ENCODE peak calls at places on chromosomes 6 and 20, in six cellular contexts. B is RWPE1, Y is neural crest cell, X is WTC11, H is choroid plexus epithelial cell, Z is foreskin fibroblast. D is an unnamed sample.

GRCh38 chr6:137749595-137750215 is 117.4 kb upstream of the TNFAIP3 start:
- DNase-seq in B (no peak), Y (no peak), X (no peak), H (no peak), Z (peak), D (no peak)

GRCh38 chr6:15623282-15624116 is 39.3 kb downstream of the DTNBP1 start:
- DNase-seq in B (peak), Y (no peak), X (no peak), H (peak), Z (peak), D (no peak)

GRCh38 chr6:147298461-147298860 is 94.2 kb downstream of the STXBP5 start:
- DNase-seq in B (no peak), Y (no peak), X (no peak), H (no peak), Z (peak), D (no peak)

GRCh38 chr6:47034421-47034820 is 7.7 kb downstream of the ADGRF1 start:
- DNase-seq in B (no peak), Y (no peak), X (no peak), H (peak), Z (peak), D (no peak)

GRCh38 chr6:44049163-44049988 is 77.9 kb downstream of the MRPL14 start:
- DNase-seq in B (no peak), Y (no peak), X (no peak), H (no peak), Z (peak), D (no peak)

GRCh38 chr20:20413801-20414200 is 45.9 kb downstream of the INSM1 start:
- DNase-seq in B (no peak), Y (no peak), X (no peak), H (no peak), Z (no peak), D (no peak)

GRCh38 chr6:133352046-133352445 is 110.9 kb downstream of the EYA4 start:
- DNase-seq in B (no peak), Y (no peak), X (no peak), H (no peak), Z (no peak), D (no peak)

GRCh38 chr6:157145656-157146285 is 177.5 kb downstream of the TMEM242 start:
- DNase-seq in B (no peak), Y (no peak), X (no peak), H (peak), Z (peak), D (no peak)

GRCh38 chr20:39880890-39881289 is 808.1 kb downstream of the MAFB start:
- DNase-seq in B (peak), Y (no peak), X (no peak), H (peak), Z (peak), D (no peak)

GRCh38 chr6:119161450-119161849 is 83.0 kb upstream of the FAM184A start:
- DNase-seq in B (no peak), Y (no peak), X (no peak), H (no peak), Z (no peak), D (no peak)

GRCh38 chr20:40101479-40102032 is 587.5 kb downstream of the MAFB start:
- DNase-seq in B (no peak), Y (no peak), X (no peak), H (no peak), Z (no peak), D (no peak)

GRCh38 chr6:92125681-92126080 is 1293.7 kb downstream of the EPHA7 start:
- DNase-seq in B (no peak), Y (no peak), X (no peak), H (no peak), Z (no peak), D (no peak)

GRCh38 chr6:15538106-15538505 is 124.7 kb downstream of the DTNBP1 start:
- DNase-seq in B (no peak), Y (no peak), X (no peak), H (no peak), Z (no peak), D (no peak)

GRCh38 chr6:89999154-89999553 is 104.9 kb downstream of the GJA10 start:
- DNase-seq in B (peak), Y (no peak), X (no peak), H (no peak), Z (no peak), D (no peak)

GRCh38 chr6:147738516-147739187 is 230.2 kb downstream of the SAMD5 start:
- DNase-seq in B (no peak), Y (no peak), X (no peak), H (peak), Z (no peak), D (no peak)

GRCh38 chr6:112443666-112444065 is 96.5 kb downstream of the RFPL4B start:
- DNase-seq in B (no peak), Y (no peak), X (no peak), H (peak), Z (peak), D (no peak)

GRCh38 chr20:53216856-53217576 is 244.9 kb downstream of the TSHZ2 start:
- DNase-seq in B (peak), Y (peak), X (peak), H (peak), Z (peak), D (peak)

GRCh38 chr20:63202811-63203526 is 13.0 kb downstream of the YTHDF1 start:
- DNase-seq in B (no peak), Y (no peak), X (no peak), H (no peak), Z (no peak), D (peak)

GRCh38 chr20:32477594-32478512 is 107.3 kb downstream of the NOL4L start:
- DNase-seq in B (no peak), Y (no peak), X (no peak), H (no peak), Z (peak), D (no peak)

GRCh38 chr20:32326507-32326851 is 31.7 kb upstream of the ASXL1 start:
- DNase-seq in B (no peak), Y (no peak), X (no peak), H (peak), Z (no peak), D (no peak)

GRCh38 chr6:98054453-98054852 is 771.4 kb upstream of the MMS22L start:
- DNase-seq in B (no peak), Y (no peak), X (no peak), H (peak), Z (no peak), D (no peak)

DNA sequence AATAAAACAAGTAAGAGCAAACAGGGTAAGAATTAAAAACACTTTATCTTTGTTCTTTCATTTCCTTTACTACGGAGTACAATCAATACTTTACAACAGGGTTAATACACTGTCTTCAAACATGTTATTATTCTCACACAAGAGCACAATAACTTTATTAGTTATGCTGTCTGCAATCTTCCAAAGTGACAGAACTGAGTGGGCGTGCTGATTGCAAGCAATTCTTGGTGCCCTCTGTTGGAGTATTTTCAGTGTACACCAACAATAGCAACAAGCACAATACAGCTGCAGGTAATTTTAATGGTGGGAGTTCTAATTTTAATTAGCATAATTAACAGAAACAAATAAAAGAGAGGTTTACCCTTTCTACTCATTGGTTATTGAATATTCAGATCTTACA is 33.9 kb upstream of the PTPRK start:
- DNase-seq in B (no peak), Y (no peak), X (no peak), H (peak), Z (peak), D (no peak)
- TF ChIP-seq CTCF in B (no peak), Y (peak), X (no peak), H (peak), Z (peak), D (peak)

DNA sequence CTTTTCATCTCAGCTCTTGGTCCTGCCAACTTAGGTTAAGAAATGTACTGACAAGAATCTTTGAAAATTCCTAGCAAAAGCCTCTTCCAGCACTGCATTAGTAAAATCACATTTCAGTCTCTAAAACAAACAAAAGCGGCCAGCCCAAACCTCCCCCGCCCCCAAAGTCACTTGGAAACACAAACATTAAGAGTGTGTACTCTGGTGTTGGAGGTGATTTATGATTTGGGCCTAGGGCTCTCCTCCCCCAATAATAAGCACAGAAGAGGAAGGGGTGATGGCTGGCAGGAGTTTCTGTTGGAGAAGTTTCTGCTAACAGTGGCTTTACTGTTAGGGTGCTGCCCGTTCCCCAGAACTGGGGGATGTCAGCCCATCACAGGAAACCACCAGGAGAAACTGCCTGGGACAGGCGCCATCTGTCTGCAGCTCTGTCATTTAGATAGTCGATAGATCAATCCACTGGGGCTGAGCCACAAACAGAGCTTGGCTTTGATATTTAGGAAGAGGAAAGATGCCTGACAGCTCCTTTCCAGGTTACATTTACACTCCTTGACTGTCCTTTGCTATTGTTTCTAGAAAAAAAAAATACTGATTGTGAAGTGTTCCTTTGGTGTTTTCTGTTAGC is 199.5 kb downstream of the CD83 start:
- DNase-seq in B (no peak), Y (no peak), X (peak), H (no peak), Z (no peak), D (peak)
- TF ChIP-seq CTCF in B (no peak), Y (peak), X (no peak), H (peak), Z (no peak), D (no peak)

GRCh38 chr6:6674872-6675271 is 86.4 kb downstream of the LY86 start:
- DNase-seq in B (no peak), Y (no peak), X (peak), H (no peak), Z (no peak), D (no peak)
- TF ChIP-seq CTCF in B (no peak), Y (peak), X (peak), H (peak), Z (peak), D (no peak)

DNA sequence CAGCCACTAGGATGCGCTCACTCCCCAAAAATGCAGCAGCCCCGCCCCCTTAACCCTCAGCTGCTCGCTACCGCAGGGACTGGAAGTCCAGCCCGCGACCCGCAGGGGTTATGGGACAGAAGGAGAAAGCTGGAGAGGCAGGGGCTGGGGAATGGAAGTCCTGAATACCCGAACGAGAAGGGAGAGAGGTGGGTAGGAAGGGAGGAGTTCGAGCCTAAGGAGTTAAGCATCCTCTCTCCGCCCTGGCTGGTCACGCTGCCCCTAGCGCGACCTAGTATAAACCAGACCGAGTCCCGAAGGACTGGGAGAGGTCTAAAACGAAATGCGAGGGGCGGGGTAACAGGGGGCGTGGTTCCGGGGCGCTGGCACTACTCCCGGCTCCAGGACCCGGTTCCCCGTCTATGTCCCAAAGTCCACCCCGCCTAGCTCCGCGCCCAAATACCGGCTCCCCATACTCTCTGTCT is 448 bp upstream of the DDAH2 start:
- DNase-seq in B (peak), Y (peak), X (peak), H (peak), Z (peak), D (peak)
- TF ChIP-seq CTCF in B (peak), Y (peak), X (no peak), H (no peak), Z (peak), D (no peak)